ENCODE peak calls at places on chromosomes 3 and 15, in four cellular contexts. E is WTC11, Q is fibroblast of pulmonary artery, V is fibroblast of mammary gland. H is an unnamed sample.
A peak's percentile ranks its signal among the peaks of the same experiment; 100 is the strongest.

GRCh38 chr3:46860381-46861292 is 2.6 kb downstream of the MYL3 start:
- DNase-seq in V (no peak), Q (no peak), E (peak; percentile 53), H (no peak)

GRCh38 chr15:44584162-44584749 is 47.3 kb downstream of the EIF3J start:
- DNase-seq in E (peak; percentile 67), Q (peak; percentile 51), V (peak; percentile 53), H (no peak)

GRCh38 chr15:71104636-71105035 is 10.6 kb upstream of the THSD4 start:
- DNase-seq in V (no peak), E (no peak), Q (no peak), H (no peak)

GRCh38 chr3:172125053-172125452 is 85.7 kb downstream of the FNDC3B start:
- DNase-seq in Q (no peak), V (peak; percentile 41), E (no peak), H (no peak)

GRCh38 chr3:194787650-194788049 is 102.0 kb downstream of the FAM43A start:
- DNase-seq in Q (no peak), V (no peak), E (no peak), H (no peak)

GRCh38 chr15:78456391-78456790 is 18.4 kb downstream of the IREB2 start:
- DNase-seq in Q (no peak), E (no peak), V (no peak), H (no peak)

GRCh38 chr15:57923311-57923710 is 142.2 kb downstream of the ALDH1A2 start:
- DNase-seq in V (peak; percentile 81), Q (peak; percentile 82), E (no peak), H (no peak)

GRCh38 chr3:118863731-118864322 is 170.8 kb downstream of the IGSF11 start:
- DNase-seq in E (peak; percentile 47), Q (no peak), V (no peak), H (no peak)

GRCh38 chr15:91407237-91407889 is 307.3 kb downstream of the SV2B start:
- DNase-seq in E (no peak), V (peak; percentile 25), Q (peak; percentile 30), H (no peak)

GRCh38 chr3:48789665-48790064 is 58.0 kb downstream of the PRKAR2A start:
- DNase-seq in Q (no peak), E (no peak), V (no peak), H (no peak)

GRCh38 chr15:50182233-50183013 is 427 bp downstream of the SLC27A2 start:
- DNase-seq in V (peak; percentile 14), Q (peak; percentile 22), E (peak; percentile 36), H (no peak)

GRCh38 chr15:31434418-31435255 is 108.0 kb downstream of the KLF13 start:
- DNase-seq in Q (peak; percentile 92), E (no peak), V (peak; percentile 91), H (peak; percentile 92)

GRCh38 chr3:42855547-42856380 is 19.9 kb downstream of the CYP8B1 start:
- DNase-seq in E (no peak), V (no peak), Q (no peak), H (no peak)

GRCh38 chr3:134659391-134660045 is 8.7 kb upstream of the KY start:
- DNase-seq in Q (no peak), V (no peak), E (no peak), H (no peak)

GRCh38 chr15:70505411-70505919 is 257.9 kb downstream of the UACA start:
- DNase-seq in V (peak; percentile 88), Q (peak; percentile 77), E (no peak), H (peak; percentile 82)

GRCh38 chr15:80160570-80161156 is 7.9 kb downstream of the FAH start:
- DNase-seq in V (peak; percentile 96), E (no peak), Q (peak; percentile 96), H (peak; percentile 90)

GRCh38 chr15:101458158-101458895 is 31.2 kb downstream of the PCSK6 start:
- DNase-seq in E (no peak), Q (no peak), V (no peak), H (no peak)

GRCh38 chr15:90286678-90287077 is 21.2 kb downstream of the NGRN start:
- DNase-seq in V (peak; percentile 50), E (no peak), Q (peak; percentile 58), H (no peak)

GRCh38 chr15:74417230-74417629 is 16.5 kb downstream of the SEMA7A start:
- DNase-seq in Q (peak; percentile 61), V (peak; percentile 95), E (no peak), H (peak; percentile 59)

GRCh38 chr15:96330450-96331140 is at the start of gene NR2F2:
- DNase-seq in Q (peak; percentile 99), E (peak; percentile 91), V (peak; percentile 98), H (peak; percentile 99)

GRCh38 chr3:172129868-172130751 is 90.7 kb downstream of the FNDC3B start:
- DNase-seq in Q (peak; percentile 99), E (no peak), V (peak; percentile 100), H (peak; percentile 99)

GRCh38 chr15:32853667-32854066 is 135.9 kb downstream of the GREM1 start:
- DNase-seq in V (no peak), Q (no peak), E (no peak), H (no peak)

GRCh38 chr3:107928084-107928445 is 162.8 kb downstream of the CD47 start:
- DNase-seq in V (peak; percentile 59), E (no peak), Q (peak; percentile 52), H (peak; percentile 34)

GRCh38 chr15:58189148-58189811 is 51.1 kb downstream of the AQP9 start:
- DNase-seq in Q (no peak), V (no peak), E (no peak), H (no peak)

GRCh38 chr15:38699633-38700230 is 135.1 kb upstream of the RASGRP1 start:
- DNase-seq in Q (peak; percentile 77), V (peak; percentile 68), E (peak; percentile 67), H (peak; percentile 71)

GRCh38 chr15:54594115-54594514 is 602.6 kb downstream of the RSL24D1 start:
- DNase-seq in V (no peak), Q (no peak), E (peak; percentile 17), H (no peak)

GRCh38 chr3:50189274-50189673 is 2.1 kb upstream of the GNAT1 start:
- DNase-seq in Q (peak; percentile 90), V (peak; percentile 77), E (peak; percentile 80), H (peak; percentile 76)

GRCh38 chr3:127038476-127038875 is 55.6 kb downstream of the PLXNA1 start:
- DNase-seq in E (no peak), Q (no peak), V (no peak), H (no peak)

GRCh38 chr3:172836390-172836997 is 86.0 kb downstream of the ECT2 start:
- DNase-seq in V (peak; percentile 61), Q (peak; percentile 78), E (peak; percentile 40), H (peak; percentile 66)

GRCh38 chr3:171784387-171784786 is 25.9 kb downstream of the PLD1 start:
- DNase-seq in V (no peak), E (no peak), Q (no peak), H (no peak)

GRCh38 chr3:157581331-157581730 is 78.1 kb upstream of the VEPH1 start:
- DNase-seq in Q (no peak), E (no peak), V (peak; percentile 27), H (peak; percentile 45)

GRCh38 chr15:38069506-38069905 is 135.1 kb downstream of the TMCO5A start:
- DNase-seq in V (peak; percentile 94), E (no peak), Q (peak; percentile 84), H (peak; percentile 87)

GRCh38 chr3:135513106-135514063 is 452.1 kb upstream of the PPP2R3A start:
- DNase-seq in Q (peak; percentile 6), E (no peak), V (peak; percentile 84), H (peak; percentile 66)

GRCh38 chr15:31078461-31078860 is 23.1 kb downstream of the TRPM1 start:
- DNase-seq in E (no peak), Q (no peak), V (no peak), H (no peak)

GRCh38 chr3:13636874-13637273 is 87.9 kb downstream of the FBLN2 start:
- DNase-seq in E (no peak), V (no peak), Q (no peak), H (no peak)

GRCh38 chr3:188156051-188156450 is 2.1 kb downstream of the LPP start:
- DNase-seq in V (no peak), E (no peak), Q (no peak), H (no peak)

GRCh38 chr15:98924311-98925049 is 83.1 kb downstream of the PGPEP1L start:
- DNase-seq in Q (peak; percentile 23), V (no peak), E (no peak), H (no peak)

H was measured in brain microvascular endothelial cell.